ENCODE peak calls at places on chromosome 15, in nine cellular contexts. L is H1, V is RWPE2, M is epithelial cell of esophagus, Z is psoas muscle, E is transverse colon, I is neural crest cell, A is AG09309, C is MM.1S. Q is an unnamed sample.

GRCh38 chr15:96276438-96277210 is 53.9 kb upstream of the NR2F2 start:
- DNase-seq in M (peak; percentile 52), C (no peak), L (no peak), A (peak; percentile 64), E (no peak), I (no peak), V (no peak), Z (no peak), Q (peak; percentile 86)

GRCh38 chr15:58548308-58549012 is 116.7 kb downstream of the LIPC start:
- DNase-seq in Z (no peak), E (no peak), L (no peak), C (no peak), V (no peak), A (no peak), I (no peak), M (no peak), Q (no peak)

GRCh38 chr15:88636039-88636438 is 2.8 kb upstream of the ISG20 start:
- DNase-seq in I (no peak), A (no peak), Z (no peak), E (peak; percentile 56), V (peak; percentile 85), C (no peak), L (peak; percentile 59), M (peak; percentile 82), Q (no peak)

GRCh38 chr15:73838795-73839565 is 34.4 kb upstream of the TBC1D21 start:
- DNase-seq in M (no peak), Z (peak; percentile 71), C (no peak), I (no peak), A (no peak), E (no peak), L (no peak), V (peak; percentile 68), Q (no peak)

GRCh38 chr15:93985925-93986324 is 245.4 kb upstream of the MCTP2 start:
- DNase-seq in A (no peak), V (no peak), C (no peak), Z (no peak), E (no peak), M (no peak), I (no peak), L (no peak), Q (peak; percentile 48)

GRCh38 chr15:100715571-100716455 is 113.4 kb downstream of the ASB7 start:
- DNase-seq in C (no peak), E (peak; percentile 19), V (no peak), I (no peak), Z (peak; percentile 34), M (no peak), A (no peak), L (peak; percentile 29), Q (no peak)

GRCh38 chr15:92074646-92075045 is 221.1 kb downstream of the SLCO3A1 start:
- DNase-seq in E (no peak), I (no peak), A (peak; percentile 21), M (peak; percentile 87), C (no peak), V (no peak), Z (peak; percentile 66), L (no peak), Q (peak; percentile 89)

GRCh38 chr15:67331676-67332075 is 77.1 kb downstream of the IQCH start:
- DNase-seq in E (no peak), I (no peak), Z (no peak), M (no peak), C (no peak), V (no peak), A (no peak), L (no peak), Q (peak; percentile 74)

GRCh38 chr15:87267798-87268197 is 988.7 kb downstream of the NTRK3 start:
- DNase-seq in C (no peak), M (peak; percentile 94), I (no peak), V (peak; percentile 73), E (no peak), A (peak; percentile 76), L (no peak), Z (no peak), Q (peak; percentile 42)

GRCh38 chr15:51799174-51799907 is 30.1 kb upstream of the TMOD3 start:
- DNase-seq in I (no peak), Z (no peak), L (no peak), M (no peak), A (no peak), V (no peak), E (no peak), C (no peak), Q (no peak)

GRCh38 chr15:51799908-51800252 is 29.6 kb upstream of the TMOD3 start:
- DNase-seq in C (no peak), L (no peak), M (no peak), A (no peak), V (no peak), I (no peak), Z (no peak), E (no peak), Q (no peak)

GRCh38 chr15:51803961-51804360 is 25.5 kb upstream of the TMOD3 start:
- DNase-seq in I (no peak), V (no peak), M (no peak), E (no peak), C (no peak), A (no peak), Z (no peak), L (no peak), Q (peak; percentile 13)

GRCh38 chr15:51802593-51802992 is 26.9 kb upstream of the TMOD3 start:
- DNase-seq in C (no peak), M (peak; percentile 53), V (no peak), L (no peak), A (no peak), Z (no peak), I (no peak), E (no peak), Q (no peak)

DNA sequence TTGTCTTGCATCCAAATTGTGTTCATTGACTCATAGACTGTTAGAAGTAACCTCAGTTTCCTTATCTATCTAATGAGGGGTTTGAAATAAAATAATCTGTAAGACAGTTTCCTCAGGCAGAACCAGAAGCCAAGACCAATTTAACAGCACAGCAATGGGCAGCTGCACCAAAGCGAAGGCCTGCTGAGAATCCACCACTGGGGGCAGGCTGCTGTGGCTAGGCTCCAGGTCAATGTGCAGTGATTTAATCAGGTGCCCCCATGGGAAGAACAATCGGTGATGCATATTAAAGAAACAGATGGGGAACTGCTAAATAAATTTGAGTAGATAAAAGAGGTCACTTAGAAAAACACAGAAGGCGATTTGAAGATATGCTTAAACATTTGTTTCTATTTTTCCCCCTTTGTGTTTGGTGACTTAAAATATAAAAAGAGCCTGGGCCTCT is 28.0 kb upstream of the TMOD3 start:
- DNase-seq in E (no peak), Z (peak; percentile 20), I (peak; percentile 24), L (no peak), A (no peak), M (peak; percentile 28), C (no peak), V (no peak), Q (peak; percentile 31)
- TF ChIP-seq CTCF in E (peak; percentile 34), Z (peak; percentile 40), I (peak; percentile 64), L (peak; percentile 86), A (peak; percentile 62), M (peak; percentile 51), C (peak; percentile 51), V (peak; percentile 86), Q (peak; percentile 58)

DNA sequence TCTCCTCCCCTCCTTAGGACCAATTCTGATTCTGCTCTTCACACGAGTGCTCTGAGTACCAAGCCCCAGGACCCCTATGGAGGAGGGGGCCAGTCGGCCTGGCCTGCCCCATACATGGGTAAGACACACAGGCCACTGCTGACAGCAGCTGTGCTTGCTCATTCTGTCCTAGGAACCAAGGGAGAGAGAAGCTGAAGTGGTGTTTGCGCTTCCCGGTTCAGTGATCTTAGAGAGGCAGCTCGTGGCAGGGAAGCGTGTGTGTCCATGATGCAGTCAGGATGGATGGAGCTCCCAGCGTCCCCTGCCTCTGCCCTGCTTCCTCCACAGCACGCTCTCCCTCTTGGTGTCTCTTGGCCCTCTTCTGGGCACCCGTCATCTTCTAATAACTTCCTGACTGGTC is 77.6 kb downstream of the CRTC3 start:
- DNase-seq in I (no peak), V (no peak), Z (no peak), E (no peak), C (no peak), L (no peak), M (no peak), A (no peak), Q (no peak)
- TF ChIP-seq CTCF in I (no peak), V (no peak), Z (no peak), E (no peak), C (no peak), L (no peak), M (no peak), A (no peak), Q (no peak)

GRCh38 chr15:40310001-40310959 is 2.5 kb upstream of the PLCB2 start:
- DNase-seq in A (no peak), C (peak; percentile 12), E (peak; percentile 65), I (peak; percentile 75), M (peak; percentile 44), V (peak; percentile 57), L (peak; percentile 87), Z (peak; percentile 35), Q (peak; percentile 30)
- TF ChIP-seq CTCF in A (peak; percentile 76), C (peak; percentile 51), E (peak; percentile 69), I (peak; percentile 87), M (peak; percentile 57), V (peak; percentile 81), L (peak; percentile 95), Z (peak; percentile 61), Q (peak; percentile 73)

GRCh38 chr15:61524091-61524490 is 295.0 kb upstream of the RORA start:
- DNase-seq in A (no peak), C (peak; percentile 25), M (no peak), V (no peak), E (no peak), L (no peak), I (no peak), Z (no peak), Q (no peak)

GRCh38 chr15:61519296-61519695 is 290.2 kb upstream of the RORA start:
- DNase-seq in A (no peak), I (no peak), L (no peak), Z (no peak), E (no peak), C (no peak), M (no peak), V (no peak), Q (no peak)

GRCh38 chr15:61521961-61522360 is 292.9 kb upstream of the RORA start:
- DNase-seq in C (no peak), M (no peak), I (no peak), L (no peak), A (no peak), E (no peak), V (no peak), Z (no peak), Q (peak; percentile 89)

GRCh38 chr15:61518191-61518950 is 289.3 kb upstream of the RORA start:
- DNase-seq in A (no peak), L (no peak), C (no peak), I (no peak), Z (no peak), E (no peak), M (peak; percentile 12), V (no peak), Q (peak; percentile 42)

DNA sequence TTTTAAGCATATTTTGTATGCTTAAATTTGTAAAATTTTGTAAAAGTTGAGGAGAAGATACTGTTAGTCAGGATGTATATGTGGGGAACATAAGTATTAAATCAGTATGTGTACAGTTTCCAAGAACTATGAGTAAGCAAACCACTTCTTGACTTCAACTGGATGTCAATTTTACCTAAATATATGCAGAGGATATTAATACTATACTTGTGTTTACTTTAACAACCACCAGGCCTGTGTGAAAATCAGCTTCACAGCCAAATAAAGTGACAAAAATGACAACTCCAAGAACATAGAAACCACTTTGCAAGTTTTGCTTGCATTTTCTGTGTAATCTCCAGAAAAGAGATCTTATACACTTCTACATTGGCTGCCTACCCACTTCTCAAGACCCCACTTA is 293.3 kb upstream of the RORA start:
- DNase-seq in I (no peak), E (no peak), M (no peak), Z (no peak), V (no peak), C (no peak), L (no peak), A (no peak), Q (no peak)
- TF ChIP-seq CTCF in I (no peak), E (no peak), M (no peak), Z (no peak), V (no peak), C (no peak), L (no peak), A (no peak), Q (no peak)

Q was measured in fibroblast of mammary gland.